ENCODE peak calls at places on chromosomes 6 and 20, in nine cellular contexts. One of them, this sample, is unnamed.

GRCh38 chr6:167475947-167476346 is 151.1 kb downstream of the TTLL2 start:
- DNase-seq in Panc1: no peak
- DNase-seq in heart left ventricle: no peak
- DNase-seq in mesendoderm: no peak
- DNase-seq in SJSA1: no peak
- DNase-seq in stomach: no peak
- DNase-seq in ovary: no peak
- DNase-seq in cardiac muscle cell: peak; percentile 54
- DNase-seq in OCI-LY7: no peak
- DNase-seq in this sample: no peak

GRCh38 chr6:148947621-148948444 is 201.0 kb downstream of the UST start:
- DNase-seq in Panc1: peak; percentile 55
- DNase-seq in heart left ventricle: peak; percentile 76
- DNase-seq in mesendoderm: peak; percentile 92
- DNase-seq in SJSA1: peak; percentile 69
- DNase-seq in stomach: peak; percentile 88
- DNase-seq in ovary: peak; percentile 78
- DNase-seq in cardiac muscle cell: peak; percentile 89
- DNase-seq in OCI-LY7: peak; percentile 78
- DNase-seq in this sample: peak; percentile 58

GRCh38 chr6:33974471-33974870 is 170.7 kb upstream of the MLN start:
- DNase-seq in Panc1: no peak
- DNase-seq in heart left ventricle: no peak
- DNase-seq in mesendoderm: no peak
- DNase-seq in SJSA1: no peak
- DNase-seq in stomach: no peak
- DNase-seq in ovary: no peak
- DNase-seq in cardiac muscle cell: no peak
- DNase-seq in OCI-LY7: no peak
- DNase-seq in this sample: no peak

GRCh38 chr6:112562348-112563220 is 215.5 kb downstream of the RFPL4B start:
- DNase-seq in Panc1: no peak
- DNase-seq in heart left ventricle: no peak
- DNase-seq in mesendoderm: no peak
- DNase-seq in SJSA1: no peak
- DNase-seq in stomach: no peak
- DNase-seq in ovary: peak; percentile 30
- DNase-seq in cardiac muscle cell: no peak
- DNase-seq in OCI-LY7: no peak
- DNase-seq in this sample: no peak

GRCh38 chr20:49163696-49164095 is 24.4 kb downstream of the STAU1 start:
- DNase-seq in Panc1: no peak
- DNase-seq in heart left ventricle: no peak
- DNase-seq in mesendoderm: no peak
- DNase-seq in SJSA1: no peak
- DNase-seq in stomach: no peak
- DNase-seq in ovary: no peak
- DNase-seq in cardiac muscle cell: no peak
- DNase-seq in OCI-LY7: no peak
- DNase-seq in this sample: no peak

GRCh38 chr6:55108469-55109130 is 65.7 kb upstream of the HCRTR2 start:
- DNase-seq in Panc1: no peak
- DNase-seq in heart left ventricle: no peak
- DNase-seq in mesendoderm: peak; percentile 71
- DNase-seq in SJSA1: no peak
- DNase-seq in stomach: no peak
- DNase-seq in ovary: no peak
- DNase-seq in cardiac muscle cell: no peak
- DNase-seq in OCI-LY7: no peak
- DNase-seq in this sample: peak; percentile 80

GRCh38 chr6:139891471-139891870 is 517.0 kb upstream of the CITED2 start:
- DNase-seq in Panc1: no peak
- DNase-seq in heart left ventricle: no peak
- DNase-seq in mesendoderm: no peak
- DNase-seq in SJSA1: no peak
- DNase-seq in stomach: no peak
- DNase-seq in ovary: no peak
- DNase-seq in cardiac muscle cell: no peak
- DNase-seq in OCI-LY7: no peak
- DNase-seq in this sample: no peak

GRCh38 chr6:3278691-3279090 is 19.9 kb downstream of the PSMG4 start:
- DNase-seq in Panc1: no peak
- DNase-seq in heart left ventricle: no peak
- DNase-seq in mesendoderm: no peak
- DNase-seq in SJSA1: no peak
- DNase-seq in stomach: no peak
- DNase-seq in ovary: peak; percentile 6
- DNase-seq in cardiac muscle cell: no peak
- DNase-seq in OCI-LY7: no peak
- DNase-seq in this sample: no peak

GRCh38 chr20:18046535-18046934 is 11.2 kb downstream of the OVOL2 start:
- DNase-seq in Panc1: no peak
- DNase-seq in heart left ventricle: no peak
- DNase-seq in mesendoderm: no peak
- DNase-seq in SJSA1: no peak
- DNase-seq in stomach: no peak
- DNase-seq in ovary: no peak
- DNase-seq in cardiac muscle cell: no peak
- DNase-seq in OCI-LY7: no peak
- DNase-seq in this sample: no peak

GRCh38 chr6:33502486-33502885 is 48.1 kb downstream of the ZBTB9 start:
- DNase-seq in Panc1: no peak
- DNase-seq in heart left ventricle: no peak
- DNase-seq in mesendoderm: no peak
- DNase-seq in SJSA1: no peak
- DNase-seq in stomach: no peak
- DNase-seq in ovary: no peak
- DNase-seq in cardiac muscle cell: no peak
- DNase-seq in OCI-LY7: no peak
- DNase-seq in this sample: no peak

DNA sequence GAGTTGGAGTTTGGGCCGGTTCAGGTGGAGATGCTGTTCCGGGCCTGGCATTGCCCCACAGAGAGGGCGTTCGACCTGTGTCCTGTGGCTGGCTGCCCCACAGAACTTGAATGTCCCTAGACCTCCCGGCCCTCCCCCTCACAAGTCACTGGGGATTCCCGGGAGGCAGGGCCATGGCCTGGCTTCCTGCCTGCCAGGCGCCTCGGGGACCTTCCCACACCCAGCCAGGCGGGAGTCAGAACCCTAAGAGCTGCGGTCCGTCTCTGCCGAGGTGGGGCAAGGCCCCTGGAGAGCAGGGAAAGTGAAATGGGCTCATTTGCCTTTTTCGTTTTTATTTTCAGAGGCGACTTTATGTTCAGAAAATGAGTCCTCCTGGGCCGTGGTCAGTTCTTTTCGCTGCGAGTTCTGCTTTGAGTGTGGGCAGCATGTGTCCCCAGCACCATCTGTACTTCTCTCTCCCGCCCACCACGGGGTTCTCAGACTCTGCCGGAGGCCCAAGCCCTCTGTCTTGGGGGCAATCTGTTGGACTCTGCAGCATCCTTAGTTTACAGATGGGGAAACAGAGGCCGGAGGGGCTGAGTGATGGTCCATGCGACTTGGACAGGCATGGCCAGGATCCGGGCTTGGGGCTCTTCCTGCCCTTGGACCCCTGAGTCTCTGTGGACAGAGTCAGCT is 8.5 kb downstream of the RBM38 start:
- DNase-seq in Panc1: no peak
- DNase-seq in heart left ventricle: peak; percentile 69
- DNase-seq in mesendoderm: no peak
- DNase-seq in SJSA1: peak; percentile 38
- DNase-seq in stomach: peak; percentile 53
- DNase-seq in ovary: peak; percentile 35
- DNase-seq in cardiac muscle cell: no peak
- DNase-seq in OCI-LY7: peak; percentile 33
- DNase-seq in this sample: no peak
- H3K36me3 ChIP-seq in Panc1: no peaks in the 10 kb centered on the region
- H3K36me3 ChIP-seq in heart left ventricle: no peaks in the 10 kb centered on the region
- H3K36me3 ChIP-seq in mesendoderm: peaks cover 16% of the 10 kb centered on the region
- H3K36me3 ChIP-seq in SJSA1: peaks cover 59% of the 10 kb centered on the region
- H3K36me3 ChIP-seq in stomach: peaks cover 72% of the 10 kb centered on the region
- H3K36me3 ChIP-seq in ovary: no peaks in the 10 kb centered on the region
- H3K36me3 ChIP-seq in cardiac muscle cell: peaks cover 89% of the 10 kb centered on the region
- H3K36me3 ChIP-seq in OCI-LY7: peaks cover 94% of the 10 kb centered on the region
- H3K36me3 ChIP-seq in this sample: peaks cover 95% of the 10 kb centered on the region

DNA sequence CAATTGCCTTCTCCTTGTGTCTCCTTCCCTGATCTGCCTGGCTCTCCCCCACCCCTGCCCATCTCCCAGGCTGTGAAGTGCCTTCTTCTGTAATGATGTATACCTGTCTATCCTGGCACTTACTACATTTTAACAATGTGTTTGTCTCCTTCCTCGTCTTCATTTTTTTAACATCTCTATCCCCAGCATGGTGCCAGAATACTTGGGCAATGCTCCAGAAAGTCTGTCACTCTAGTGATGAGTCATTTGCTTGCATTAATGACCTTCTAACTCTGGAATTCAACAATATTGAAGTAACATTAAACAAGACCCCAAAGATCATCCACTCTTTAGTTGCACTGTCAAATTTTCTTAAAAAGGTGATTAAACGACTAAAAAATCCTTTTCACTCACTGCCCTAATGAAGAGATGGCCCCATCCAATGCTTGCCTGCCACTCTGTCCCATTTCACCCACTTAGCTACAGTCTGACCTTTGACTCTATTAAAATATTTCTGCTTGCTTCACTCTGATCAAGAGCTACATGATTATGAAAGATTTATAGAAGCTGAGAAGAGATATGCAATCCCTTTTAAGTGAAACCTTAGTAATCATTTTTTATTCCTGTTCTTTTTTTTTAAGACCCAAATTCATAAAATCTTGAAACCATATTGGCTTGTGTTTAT is 7.7 kb upstream of the KLHL31 start:
- DNase-seq in Panc1: peak; percentile 65
- DNase-seq in heart left ventricle: no peak
- DNase-seq in mesendoderm: peak; percentile 71
- DNase-seq in SJSA1: peak; percentile 92
- DNase-seq in stomach: no peak
- DNase-seq in ovary: no peak
- DNase-seq in cardiac muscle cell: no peak
- DNase-seq in OCI-LY7: no peak
- DNase-seq in this sample: peak; percentile 68
- H3K36me3 ChIP-seq in Panc1: no peaks in the 10 kb centered on the region
- H3K36me3 ChIP-seq in heart left ventricle: no peaks in the 10 kb centered on the region
- H3K36me3 ChIP-seq in mesendoderm: no peaks in the 10 kb centered on the region
- H3K36me3 ChIP-seq in SJSA1: no peaks in the 10 kb centered on the region
- H3K36me3 ChIP-seq in stomach: no peaks in the 10 kb centered on the region
- H3K36me3 ChIP-seq in ovary: no peaks in the 10 kb centered on the region
- H3K36me3 ChIP-seq in cardiac muscle cell: no peaks in the 10 kb centered on the region
- H3K36me3 ChIP-seq in OCI-LY7: no peaks in the 10 kb centered on the region
- H3K36me3 ChIP-seq in this sample: no peaks in the 10 kb centered on the region

GRCh38 chr20:22386300-22386623 is 198.1 kb downstream of the FOXA2 start:
- DNase-seq in Panc1: no peak
- DNase-seq in heart left ventricle: no peak
- DNase-seq in mesendoderm: no peak
- DNase-seq in SJSA1: no peak
- DNase-seq in stomach: no peak
- DNase-seq in ovary: no peak
- DNase-seq in cardiac muscle cell: no peak
- DNase-seq in OCI-LY7: no peak
- DNase-seq in this sample: no peak

GRCh38 chr20:22390543-22390903 is 193.8 kb downstream of the FOXA2 start:
- DNase-seq in Panc1: no peak
- DNase-seq in heart left ventricle: no peak
- DNase-seq in mesendoderm: no peak
- DNase-seq in SJSA1: no peak
- DNase-seq in stomach: no peak
- DNase-seq in ovary: no peak
- DNase-seq in cardiac muscle cell: no peak
- DNase-seq in OCI-LY7: no peak
- DNase-seq in this sample: no peak

GRCh38 chr20:22385602-22386299 is 198.6 kb downstream of the FOXA2 start:
- DNase-seq in Panc1: no peak
- DNase-seq in heart left ventricle: no peak
- DNase-seq in mesendoderm: peak; percentile 40
- DNase-seq in SJSA1: no peak
- DNase-seq in stomach: peak; percentile 34
- DNase-seq in ovary: no peak
- DNase-seq in cardiac muscle cell: no peak
- DNase-seq in OCI-LY7: no peak
- DNase-seq in this sample: no peak

GRCh38 chr20:22387452-22387851 is 196.9 kb downstream of the FOXA2 start:
- DNase-seq in Panc1: no peak
- DNase-seq in heart left ventricle: no peak
- DNase-seq in mesendoderm: no peak
- DNase-seq in SJSA1: no peak
- DNase-seq in stomach: no peak
- DNase-seq in ovary: no peak
- DNase-seq in cardiac muscle cell: no peak
- DNase-seq in OCI-LY7: no peak
- DNase-seq in this sample: no peak

DNA sequence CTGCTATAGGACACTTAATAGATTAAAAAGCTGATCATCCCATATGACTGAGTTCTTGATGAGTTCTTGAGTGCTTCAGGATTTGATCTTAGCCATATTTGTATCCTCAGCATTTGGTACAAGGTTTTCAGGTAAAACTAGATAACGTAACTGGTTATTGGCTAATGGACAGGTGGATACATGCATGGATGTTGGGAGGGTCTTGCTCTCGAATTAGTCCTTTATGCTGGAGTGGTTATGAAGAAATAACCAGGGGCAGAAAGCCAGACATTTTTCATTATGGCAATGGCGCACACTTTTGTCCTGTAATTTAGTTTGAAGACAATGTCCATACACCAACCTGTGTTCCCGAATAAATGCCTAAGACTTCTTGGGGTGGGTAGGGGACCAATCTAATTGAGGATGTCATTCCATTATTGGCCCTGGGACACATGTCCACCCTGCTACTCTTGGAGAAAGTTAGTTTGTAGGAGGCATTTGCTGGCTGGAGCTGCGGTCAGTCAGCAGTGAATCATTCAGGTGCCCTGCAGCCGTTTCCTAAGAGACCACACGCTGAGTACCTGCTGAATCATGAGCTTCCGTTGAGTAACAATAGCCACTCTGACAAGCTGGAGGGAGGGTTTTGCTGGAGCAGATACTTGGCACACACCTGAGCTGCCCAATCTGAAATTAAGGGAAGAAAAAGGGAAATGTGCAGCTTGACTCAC is 194.4 kb downstream of the FOXA2 start:
- DNase-seq in Panc1: peak; percentile 94
- DNase-seq in heart left ventricle: no peak
- DNase-seq in mesendoderm: peak; percentile 85
- DNase-seq in SJSA1: peak; percentile 41
- DNase-seq in stomach: peak; percentile 61
- DNase-seq in ovary: no peak
- DNase-seq in cardiac muscle cell: no peak
- DNase-seq in OCI-LY7: no peak
- DNase-seq in this sample: no peak
- H3K36me3 ChIP-seq in Panc1: no peaks in the 10 kb centered on the region
- H3K36me3 ChIP-seq in heart left ventricle: no peaks in the 10 kb centered on the region
- H3K36me3 ChIP-seq in mesendoderm: no peaks in the 10 kb centered on the region
- H3K36me3 ChIP-seq in SJSA1: no peaks in the 10 kb centered on the region
- H3K36me3 ChIP-seq in stomach: no peaks in the 10 kb centered on the region
- H3K36me3 ChIP-seq in ovary: no peaks in the 10 kb centered on the region
- H3K36me3 ChIP-seq in cardiac muscle cell: no peaks in the 10 kb centered on the region
- H3K36me3 ChIP-seq in OCI-LY7: no peaks in the 10 kb centered on the region
- H3K36me3 ChIP-seq in this sample: no peaks in the 10 kb centered on the region

DNA sequence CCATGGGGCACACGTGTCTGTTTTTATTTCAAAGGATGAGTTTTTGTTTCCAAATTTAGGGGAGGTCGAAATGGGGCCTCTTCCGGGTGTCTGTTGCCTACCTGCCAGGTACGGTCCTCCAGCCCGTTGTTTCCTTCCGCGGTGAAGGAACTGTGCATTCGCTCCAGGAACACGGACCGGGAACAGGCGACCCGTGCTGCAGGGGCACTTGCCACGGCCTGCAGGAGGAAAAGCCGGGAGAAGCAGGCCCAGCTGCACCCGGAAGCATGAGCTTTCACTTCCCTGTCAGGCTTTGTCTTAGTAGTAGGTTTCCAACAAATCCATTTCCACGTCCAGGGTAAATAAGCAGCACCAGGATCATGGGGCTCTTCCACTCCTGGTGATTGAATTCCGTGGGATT is 17.0 kb upstream of the NPEPL1 start:
- DNase-seq in Panc1: no peak
- DNase-seq in heart left ventricle: no peak
- DNase-seq in mesendoderm: no peak
- DNase-seq in SJSA1: no peak
- DNase-seq in stomach: no peak
- DNase-seq in ovary: no peak
- DNase-seq in cardiac muscle cell: no peak
- DNase-seq in OCI-LY7: no peak
- DNase-seq in this sample: no peak
- H3K36me3 ChIP-seq in Panc1: peaks cover 14% of the 10 kb centered on the region
- H3K36me3 ChIP-seq in heart left ventricle: no peaks in the 10 kb centered on the region
- H3K36me3 ChIP-seq in mesendoderm: peaks cover 9% of the 10 kb centered on the region
- H3K36me3 ChIP-seq in SJSA1: peaks cover 89% of the 10 kb centered on the region
- H3K36me3 ChIP-seq in stomach: peaks cover 96% of the 10 kb centered on the region
- H3K36me3 ChIP-seq in ovary: no peaks in the 10 kb centered on the region
- H3K36me3 ChIP-seq in cardiac muscle cell: peaks cover 48% of the 10 kb centered on the region
- H3K36me3 ChIP-seq in OCI-LY7: peaks cover 81% of the 10 kb centered on the region
- H3K36me3 ChIP-seq in this sample: peaks cover 52% of the 10 kb centered on the region